ENCODE peak calls at places on chromosomes 11 and 22, in ten cellular contexts. Z, A, X, O, W, S, V, R, D and Y are unnamed samples. For H3K4me1, the result is how much of the 10 kb centered on the place peaks cover.

GRCh38 chr11:131980199-131980598 is 609.8 kb downstream of the NTM start:
- DNase-seq in V (no peak), Z (no peak), S (no peak), A (no peak), R (no peak), D (no peak), O (no peak), X (no peak), W (no peak), Y (no peak)

GRCh38 chr11:81420668-81421550 is 1312.8 kb downstream of the FAM181B start:
- DNase-seq in Z (no peak), X (no peak), A (no peak), W (no peak), D (no peak), R (no peak), O (no peak), S (peak), V (no peak), Y (no peak)

GRCh38 chr11:114174712-114175495 is 115.4 kb downstream of the ZBTB16 start:
- DNase-seq in A (no peak), W (no peak), R (no peak), O (no peak), X (no peak), D (no peak), S (no peak), V (no peak), Z (no peak), Y (no peak)

GRCh38 chr22:41664490-41664889 is 24.2 kb downstream of the SNU13 start:
- DNase-seq in D (no peak), R (no peak), V (no peak), Z (no peak), X (no peak), S (no peak), O (no peak), W (no peak), A (no peak), Y (no peak)

GRCh38 chr11:81246937-81247336 is 1486.7 kb downstream of the FAM181B start:
- DNase-seq in S (no peak), V (no peak), A (no peak), O (no peak), R (no peak), X (no peak), D (peak), Z (no peak), W (no peak), Y (no peak)

GRCh38 chr22:27995801-27996528 is 76.9 kb upstream of the PITPNB start:
- DNase-seq in V (no peak), A (no peak), Z (no peak), X (no peak), R (no peak), S (no peak), D (no peak), O (peak), W (peak), Y (no peak)

GRCh38 chr11:45078236-45079074 is 68.0 kb upstream of the PRDM11 start:
- DNase-seq in O (no peak), S (no peak), V (no peak), X (no peak), A (no peak), Z (no peak), R (no peak), D (no peak), W (no peak), Y (no peak)

GRCh38 chr22:45640291-45640940 is 31.2 kb upstream of the ATXN10 start:
- DNase-seq in Z (no peak), R (no peak), V (no peak), A (peak), S (no peak), D (no peak), W (peak), O (no peak), X (no peak), Y (no peak)

GRCh38 chr11:109237636-109238035 is 184.4 kb upstream of the C11orf87 start:
- DNase-seq in O (no peak), A (no peak), D (no peak), Z (no peak), R (no peak), X (no peak), S (no peak), V (no peak), W (no peak), Y (no peak)

GRCh38 chr11:7060828-7061227 is 28.0 kb upstream of the RBMXL2 start:
- DNase-seq in S (no peak), D (no peak), X (no peak), Z (no peak), O (no peak), A (no peak), R (peak), W (no peak), V (peak), Y (no peak)

GRCh38 chr22:19174106-19175025 is 4.2 kb downstream of the SLC25A1 start:
- DNase-seq in D (no peak), A (no peak), W (no peak), Z (no peak), V (peak), X (no peak), O (no peak), R (no peak), S (no peak), Y (no peak)

GRCh38 chr22:47267531-47268282 is 505.3 kb downstream of the TBC1D22A start:
- DNase-seq in D (no peak), V (no peak), S (no peak), A (no peak), R (no peak), X (no peak), Z (no peak), W (peak), O (no peak), Y (no peak)

GRCh38 chr22:49855491-49855911 is 1.9 kb downstream of the ZBED4 start:
- DNase-seq in Z (no peak), V (peak), W (peak), X (no peak), D (peak), R (peak), O (no peak), S (no peak), A (no peak), Y (no peak)

GRCh38 chr22:19972652-19973550 is 31.3 kb upstream of the TXNRD2 start:
- DNase-seq in V (no peak), Z (no peak), X (no peak), A (no peak), W (no peak), O (no peak), S (no peak), R (no peak), D (no peak), Y (no peak)

GRCh38 chr11:27282141-27282590 is 80.8 kb downstream of the CCDC34 start:
- DNase-seq in S (no peak), A (peak), V (peak), R (peak), Z (no peak), W (no peak), D (no peak), X (no peak), O (peak), Y (no peak)

GRCh38 chr11:19767691-19768151 is 55.1 kb downstream of the NAV2 start:
- DNase-seq in X (no peak), O (no peak), R (peak), Z (no peak), A (no peak), V (no peak), S (no peak), W (no peak), D (no peak), Y (no peak)

GRCh38 chr11:108732395-108732794 is 67.5 kb downstream of the DDX10 start:
- DNase-seq in D (no peak), Z (no peak), X (no peak), A (no peak), V (no peak), S (no peak), O (no peak), W (no peak), R (no peak), Y (no peak)

GRCh38 chr11:121024989-121025388 is 1.1 kb downstream of the TBCEL start:
- DNase-seq in Z (no peak), W (no peak), R (no peak), A (no peak), S (no peak), O (no peak), X (no peak), V (peak), D (no peak), Y (no peak)

GRCh38 chr22:41517172-41518047 is 26.9 kb downstream of the POLR3H start:
- DNase-seq in X (peak), R (peak), A (peak), S (no peak), W (no peak), O (peak), V (peak), Z (no peak), D (peak), Y (peak)

GRCh38 chr11:115421338-115422012 is 82.7 kb downstream of the CADM1 start:
- DNase-seq in Z (no peak), D (peak), X (no peak), V (no peak), W (no peak), A (no peak), R (no peak), O (no peak), S (no peak), Y (no peak)

GRCh38 chr11:17733261-17733660 is 1.3 kb upstream of the KCNC1 start:
- DNase-seq in O (no peak), D (no peak), R (no peak), V (no peak), A (no peak), Z (no peak), W (no peak), S (no peak), X (no peak), Y (no peak)

GRCh38 chr11:67195971-67196418 is 70.3 kb upstream of the GRK2 start:
- DNase-seq in V (peak), Z (no peak), R (no peak), D (peak), X (no peak), O (no peak), A (no peak), S (no peak), W (no peak), Y (no peak)

GRCh38 chr11:110077866-110078325 is 15.3 kb upstream of the ZC3H12C start:
- DNase-seq in X (no peak), V (peak), Z (no peak), A (no peak), R (peak), D (no peak), S (no peak), W (no peak), O (no peak), Y (no peak)

GRCh38 chr22:19571207-19571795 is 47.1 kb upstream of the CLDN5 start:
- DNase-seq in Z (no peak), W (no peak), R (peak), A (no peak), S (no peak), V (peak), X (no peak), D (no peak), O (no peak), Y (no peak)

GRCh38 chr11:48011125-48012050 is 31.0 kb downstream of the PTPRJ start:
- DNase-seq in R (no peak), X (no peak), W (no peak), O (no peak), Z (no peak), V (no peak), S (no peak), D (no peak), A (no peak), Y (no peak)

GRCh38 chr11:11989774-11990744 is 18.4 kb downstream of the DKK3 start:
- DNase-seq in Z (no peak), O (no peak), D (no peak), A (no peak), V (no peak), S (no peak), X (no peak), R (no peak), W (peak), Y (no peak)

GRCh38 chr11:72525466-72525865 is 91.1 kb upstream of the CLPB start:
- DNase-seq in Z (no peak), D (no peak), S (no peak), W (no peak), O (no peak), A (no peak), V (no peak), R (no peak), X (no peak), Y (no peak)

GRCh38 chr11:10233581-10233980 is 60.4 kb downstream of the SBF2 start:
- DNase-seq in V (peak), S (no peak), D (peak), X (no peak), W (no peak), O (no peak), Z (no peak), A (no peak), R (peak), Y (no peak)

GRCh38 chr22:40206561-40206960 is 28.8 kb downstream of the TNRC6B start:
- DNase-seq in S (no peak), A (no peak), V (no peak), O (no peak), Z (no peak), R (no peak), X (no peak), W (no peak), D (no peak), Y (no peak)
- H3K4me1 ChIP-seq in S (under half), A (half or more), V (under half), O (under half), Z (under half), R (under half), X (half or more), W (half or more), D (under half), Y (under half)

DNA sequence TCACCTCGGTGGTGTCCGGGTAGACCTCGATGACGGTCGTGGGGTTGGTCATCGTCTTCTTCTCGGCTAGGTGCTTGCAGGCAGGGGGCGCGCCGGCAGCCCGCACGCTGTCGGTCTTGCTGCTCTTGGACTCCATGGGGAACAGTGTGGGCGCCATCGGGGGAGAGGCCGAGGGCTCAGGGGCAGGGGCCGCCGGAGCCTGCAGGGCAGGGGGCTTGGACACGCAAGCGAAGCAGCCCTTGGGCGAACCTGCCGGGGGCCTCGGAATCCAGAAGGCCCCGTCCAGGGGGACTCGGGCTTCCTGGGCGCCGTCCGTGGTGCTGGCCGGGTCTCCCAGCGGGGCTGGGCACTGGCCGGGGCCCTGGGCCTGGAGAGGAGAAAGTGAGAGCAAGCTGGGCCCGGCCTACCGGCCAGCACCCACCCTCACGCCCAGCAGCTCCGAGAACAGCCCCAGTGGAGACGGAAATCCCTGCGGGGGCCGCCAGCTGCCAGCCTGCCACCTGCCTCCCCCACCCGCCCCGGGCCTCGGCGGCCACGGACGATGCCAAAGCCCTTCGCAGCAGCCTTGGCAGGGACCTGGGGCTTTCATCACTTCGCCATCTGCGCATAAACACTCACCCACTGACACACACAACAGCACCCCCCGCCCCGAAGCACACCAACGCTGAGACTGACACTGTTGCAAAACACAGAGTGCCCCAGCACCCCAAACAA is 2.5 kb downstream of the IFITM10 start:
- DNase-seq in R (no peak), W (peak), A (peak), V (no peak), S (no peak), Z (peak), O (no peak), D (no peak), X (no peak), Y (no peak)
- H3K4me1 ChIP-seq in R (under half), W (under half), A (half or more), V (under half), S (under half), Z (under half), O (under half), D (under half), X (under half), Y (under half)

DNA sequence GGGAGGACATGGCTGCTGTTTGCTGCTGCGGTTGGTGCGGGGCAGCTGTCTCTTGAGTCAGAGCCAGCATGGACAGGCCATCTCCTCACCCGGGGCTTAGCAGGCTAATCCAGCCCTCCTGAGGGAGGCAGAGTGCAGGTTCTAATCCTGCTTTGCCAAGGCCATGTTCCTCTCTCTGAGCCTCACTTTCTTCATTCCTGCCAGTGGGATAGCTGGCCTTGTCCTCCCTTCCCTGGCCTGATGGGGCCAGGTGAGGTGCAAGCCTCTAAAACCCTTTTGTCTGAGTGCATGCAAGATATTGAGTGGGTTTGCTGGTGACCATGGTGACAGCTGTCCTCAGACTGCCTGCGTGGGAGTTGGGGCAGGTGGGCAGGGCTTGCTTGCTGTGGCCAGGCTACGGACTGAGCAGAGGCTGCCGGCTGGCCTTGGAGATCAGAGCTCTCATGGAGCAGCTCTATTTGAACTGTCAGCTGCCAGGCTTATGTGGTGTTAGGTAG is 3.6 kb downstream of the USP35 start:
- DNase-seq in R (no peak), V (no peak), A (no peak), W (no peak), S (no peak), D (no peak), X (no peak), Z (peak), O (no peak), Y (no peak)
- H3K4me1 ChIP-seq in R (under half), V (under half), A (half or more), W (under half), S (under half), D (under half), X (under half), Z (under half), O (under half), Y (under half)

DNA sequence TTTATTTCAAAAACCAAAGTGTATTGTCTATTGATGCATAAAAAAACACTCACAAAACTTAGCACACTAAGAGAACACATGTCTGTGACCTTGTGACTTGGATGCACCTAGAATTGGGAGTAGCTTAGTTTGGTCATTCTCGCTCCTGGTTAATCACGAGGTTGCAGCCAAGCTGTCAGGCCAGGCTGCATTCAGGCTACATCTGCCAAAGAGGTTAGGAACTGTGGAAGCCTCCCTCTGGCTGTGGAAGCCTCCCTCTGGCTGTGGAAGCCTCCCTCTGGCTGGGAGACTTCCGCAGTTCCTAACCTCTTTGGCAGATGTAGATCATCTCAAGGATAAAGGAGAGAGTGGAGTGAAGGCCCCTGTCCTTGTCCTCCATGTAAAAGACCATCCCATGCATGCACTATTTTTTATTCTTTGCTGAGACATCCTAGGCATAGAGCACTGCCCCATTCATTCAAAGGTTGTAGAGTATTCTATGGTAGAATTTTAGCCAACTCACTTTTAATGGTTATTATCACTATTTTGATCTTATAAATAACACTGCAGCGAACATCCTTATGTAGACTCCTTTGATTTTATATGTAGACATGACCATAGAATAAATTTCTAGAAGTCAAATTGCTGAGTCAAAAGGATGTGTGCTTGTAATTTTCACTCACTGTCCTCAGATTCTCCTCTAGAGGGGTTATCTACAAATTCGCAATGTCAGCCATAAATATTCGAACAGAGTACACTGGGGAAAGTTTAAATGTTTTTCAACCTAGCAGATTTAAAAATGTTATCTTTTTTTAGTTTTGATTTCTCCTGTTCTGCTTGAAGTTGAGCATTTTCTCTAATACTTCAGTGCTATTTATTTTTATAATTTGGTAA is 63.0 kb upstream of the IGLL5 start:
- DNase-seq in R (no peak), O (no peak), A (no peak), X (no peak), V (no peak), S (no peak), D (no peak), W (no peak), Z (no peak), Y (no peak)
- H3K4me1 ChIP-seq in R (under half), O (under half), A (under half), X (half or more), V (under half), S (under half), D (under half), W (under half), Z (under half), Y (under half)

DNA sequence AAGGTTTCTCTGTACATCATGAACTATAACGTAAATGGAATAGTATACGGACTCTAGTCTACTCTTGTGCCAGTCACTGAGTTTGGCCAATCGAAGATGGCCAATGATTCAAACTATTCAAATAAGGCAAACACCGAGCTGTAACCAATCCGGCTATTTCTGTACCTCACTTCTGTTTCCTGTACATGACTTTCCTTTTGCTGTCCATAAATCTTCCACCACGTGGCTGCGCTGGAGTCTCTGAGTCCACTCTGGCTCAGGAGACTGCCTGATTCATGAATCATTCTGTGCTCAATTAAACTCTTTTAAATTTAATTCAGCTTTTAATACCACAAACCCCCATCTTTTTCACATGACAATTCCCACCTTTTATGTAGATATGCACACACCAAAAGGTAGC is 1.5 kb upstream of the JAML start:
- DNase-seq in D (no peak), R (peak), X (no peak), S (no peak), Z (no peak), A (no peak), V (no peak), W (no peak), O (no peak), Y (no peak)
- H3K4me1 ChIP-seq in D (under half), R (under half), X (half or more), S (under half), Z (under half), A (under half), V (under half), W (under half), O (under half), Y (under half)

GRCh38 chr22:37021041-37021440 is 1.5 kb downstream of the MPST start:
- DNase-seq in X (no peak), A (no peak), D (peak), W (no peak), R (no peak), O (no peak), S (no peak), Z (no peak), V (no peak), Y (no peak)
- H3K4me1 ChIP-seq in X (under half), A (half or more), D (under half), W (half or more), R (under half), O (under half), S (under half), Z (under half), V (under half), Y (under half)

DNA sequence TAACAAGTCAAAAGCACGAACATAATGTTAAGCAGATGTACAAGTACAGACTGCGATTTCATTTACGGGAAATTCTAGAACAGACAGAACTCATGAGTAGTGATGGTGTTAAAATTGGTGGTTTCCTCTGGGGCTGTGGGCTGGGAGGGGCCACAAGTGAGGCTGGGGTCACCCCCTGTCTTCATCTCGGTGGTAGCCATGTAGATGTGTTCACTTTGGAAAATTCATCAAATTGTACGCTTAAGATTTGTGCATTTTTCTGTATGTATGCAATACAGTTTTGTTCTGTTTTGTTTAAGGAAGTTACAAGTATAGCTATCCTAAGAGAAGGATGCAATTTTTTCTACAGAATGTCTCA is 504 bp upstream of the ASCC2 start:
- DNase-seq in A (no peak), V (no peak), X (no peak), Z (no peak), O (no peak), W (no peak), D (no peak), S (no peak), R (no peak), Y (no peak)
- H3K4me1 ChIP-seq in A (under half), V (under half), X (under half), Z (under half), O (under half), W (under half), D (under half), S (under half), R (under half), Y (under half)